ENCODE peak calls at places on chromosomes 7 and 10, in four cellular contexts. C is epithelial cell of prostate; Z is CD8-positive, alpha-beta T cell; K is CD4-positive, alpha-beta T cell. M is an unnamed sample.

GRCh38 chr10:24891823-24892222 is 60.6 kb downstream of the PRTFDC1 start:
- DNase-seq in C (peak; percentile 52), Z (no peak), K (no peak), M (no peak)

GRCh38 chr7:157785486-157786186 is 448.8 kb downstream of the DNAJB6 start:
- DNase-seq in C (no peak), Z (no peak), K (no peak), M (no peak)

GRCh38 chr7:155469311-155470185 is 11.6 kb downstream of the EN2 start:
- DNase-seq in C (no peak), Z (no peak), K (no peak), M (no peak)

GRCh38 chr7:48299580-48300169 is 128.4 kb downstream of the ABCA13 start:
- DNase-seq in C (peak; percentile 37), Z (no peak), K (no peak), M (peak; percentile 25)

GRCh38 chr10:103696411-103697145 is 158.8 kb downstream of the SH3PXD2A start:
- DNase-seq in C (peak; percentile 72), Z (peak; percentile 63), K (peak; percentile 60), M (no peak)

GRCh38 chr10:3465406-3465891 is 292.9 kb upstream of the PITRM1 start:
- DNase-seq in C (peak; percentile 81), Z (no peak), K (no peak), M (no peak)

GRCh38 chr10:132712698-132713232 is 73.2 kb downstream of the NKX6-2 start:
- DNase-seq in C (no peak), Z (no peak), K (no peak), M (no peak)

GRCh38 chr7:4845740-4846142 is 16.1 kb downstream of the PAPOLB start:
- DNase-seq in C (no peak), Z (no peak), K (no peak), M (peak; percentile 17)

GRCh38 chr7:133645870-133646492 is 393.1 kb downstream of the EXOC4 start:
- DNase-seq in C (no peak), Z (no peak), K (no peak), M (no peak)

GRCh38 chr7:29228289-29229011 is 33.9 kb downstream of the CHN2 start:
- DNase-seq in C (no peak), Z (no peak), K (no peak), M (no peak)

GRCh38 chr7:30164567-30164966 is 29.8 kb downstream of the MTURN start:
- DNase-seq in C (no peak), Z (no peak), K (no peak), M (no peak)

GRCh38 chr7:111756687-111757178 is 194.4 kb upstream of the IMMP2L start:
- DNase-seq in C (no peak), Z (no peak), K (no peak), M (peak; percentile 72)

GRCh38 chr7:13050703-13051102 is 363.3 kb downstream of the ARL4A start:
- DNase-seq in C (no peak), Z (no peak), K (no peak), M (no peak)

GRCh38 chr7:117759950-117760640 is 113.1 kb downstream of the CTTNBP2 start:
- DNase-seq in C (no peak), Z (no peak), K (no peak), M (no peak)

GRCh38 chr10:11018830-11019692 is 1.4 kb downstream of the CELF2 start:
- DNase-seq in C (no peak), Z (no peak), K (no peak), M (no peak)

GRCh38 chr10:128065881-128066534 is 60.2 kb downstream of the MKI67 start:
- DNase-seq in C (no peak), Z (no peak), K (no peak), M (no peak)

GRCh38 chr10:118865998-118866778 is 111.4 kb upstream of the CACUL1 start:
- DNase-seq in C (no peak), Z (no peak), K (no peak), M (no peak)

GRCh38 chr7:98305951-98306535 is 24.6 kb downstream of the BRI3 start:
- DNase-seq in C (no peak), Z (no peak), K (no peak), M (no peak)

GRCh38 chr10:126407831-126408230 is 19.6 kb upstream of the ADAM12 start:
- DNase-seq in C (no peak), Z (no peak), K (no peak), M (no peak)

GRCh38 chr10:30115391-30116253 is 56.2 kb upstream of the JCAD start:
- DNase-seq in C (no peak), Z (no peak), K (no peak), M (no peak)

GRCh38 chr7:24826662-24827020 is 69.4 kb upstream of the GSDME start:
- DNase-seq in C (no peak), Z (no peak), K (no peak), M (no peak)

GRCh38 chr7:123208793-123209192 is 9.0 kb upstream of the SLC13A1 start:
- DNase-seq in C (no peak), Z (no peak), K (no peak), M (no peak)

GRCh38 chr10:123470570-123470969 is 195.6 kb upstream of the GPR26 start:
- DNase-seq in C (no peak), Z (no peak), K (no peak), M (no peak)

GRCh38 chr10:70756710-70757360 is 28.3 kb downstream of the TBATA start:
- DNase-seq in C (no peak), Z (no peak), K (no peak), M (no peak)

GRCh38 chr10:95758351-95759025 is 2.5 kb downstream of the ENTPD1 start:
- DNase-seq in C (no peak), Z (no peak), K (no peak), M (no peak)

GRCh38 chr10:95759233-95759826 is 3.4 kb downstream of the ENTPD1 start:
- DNase-seq in C (no peak), Z (no peak), K (no peak), M (no peak)

GRCh38 chr10:95756061-95756751 is at the start of gene ENTPD1:
- DNase-seq in C (no peak), Z (no peak), K (no peak), M (no peak)

GRCh38 chr10:95755511-95756004 is 405 bp upstream of the ENTPD1 start:
- DNase-seq in C (no peak), Z (no peak), K (no peak), M (no peak)

GRCh38 chr10:95756796-95757657 is 1.1 kb downstream of the ENTPD1 start:
- DNase-seq in C (no peak), Z (no peak), K (no peak), M (no peak)
- H3K27ac ChIP-seq in C (no peak overlapping the region), Z (no peak overlapping the region), K (no peak overlapping the region), M (peak overlapping the region; percentile 65)

GRCh38 chr10:79001082-79001885 is 67.5 kb upstream of the ZMIZ1 start:
- DNase-seq in C (no peak), Z (no peak), K (no peak), M (no peak)

GRCh38 chr10:79004311-79004710 is 64.5 kb upstream of the ZMIZ1 start:
- DNase-seq in C (no peak), Z (no peak), K (no peak), M (no peak)

GRCh38 chr10:79002336-79002735 is 66.4 kb upstream of the ZMIZ1 start:
- DNase-seq in C (no peak), Z (no peak), K (no peak), M (no peak)

GRCh38 chr10:79005126-79005820 is 63.5 kb upstream of the ZMIZ1 start:
- DNase-seq in C (no peak), Z (no peak), K (no peak), M (no peak)

GRCh38 chr10:79003183-79004100 is 65.3 kb upstream of the ZMIZ1 start:
- DNase-seq in C (no peak), Z (no peak), K (no peak), M (no peak)
- H3K27ac ChIP-seq in C (no peak overlapping the region), Z (no peak overlapping the region), K (no peak overlapping the region), M (no peak overlapping the region)

DNA sequence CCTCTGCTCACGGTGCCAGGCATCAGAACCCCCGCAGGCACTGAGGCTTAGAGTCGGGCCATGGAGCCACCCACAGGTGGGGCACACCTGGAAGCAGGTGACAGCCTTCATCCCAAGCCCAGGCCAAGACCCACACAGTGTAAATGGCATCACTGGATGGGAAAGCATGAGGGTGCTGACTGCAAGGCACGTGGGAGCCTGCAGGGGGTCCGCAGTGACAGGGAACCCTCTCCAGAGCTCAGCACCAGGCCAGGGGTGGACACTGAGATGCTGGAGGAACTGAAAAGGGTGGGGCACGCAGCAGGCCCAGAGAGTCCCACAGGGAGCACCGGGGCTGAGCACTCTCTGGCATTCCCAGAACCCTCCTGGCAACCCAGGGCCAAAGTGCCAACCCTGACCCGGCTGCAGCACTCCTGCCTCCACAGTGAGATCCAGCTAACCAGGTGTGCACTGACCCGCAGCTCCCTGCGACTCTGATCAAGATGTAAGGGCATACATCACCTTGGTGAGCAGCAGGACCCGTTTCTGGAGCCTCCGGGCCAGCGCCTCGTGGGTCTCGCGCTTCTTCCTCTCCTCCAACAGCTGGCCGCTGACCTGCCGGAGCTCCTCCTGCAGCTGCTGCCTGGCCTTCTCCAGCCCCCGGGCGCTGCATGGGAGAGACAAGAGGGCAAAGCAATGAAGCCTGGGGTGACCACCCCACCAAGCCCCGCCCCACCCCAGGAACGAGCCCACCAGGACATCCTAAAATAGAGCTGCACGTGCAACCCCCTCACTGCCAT is 163.9 kb downstream of the MAD1L1 start:
- DNase-seq in C (no peak), Z (no peak), K (no peak), M (no peak)
- H3K27ac ChIP-seq in C (no peak overlapping the region), Z (no peak overlapping the region), K (no peak overlapping the region), M (no peak overlapping the region)

GRCh38 chr7:95950698-95951097 is 178.3 kb downstream of the DYNC1I1 start:
- DNase-seq in C (no peak), Z (no peak), K (no peak), M (no peak)
- H3K27ac ChIP-seq in C (no peak overlapping the region), Z (no peak overlapping the region), K (no peak overlapping the region), M (no peak overlapping the region)

GRCh38 chr10:71816421-71816851 is 34.6 kb downstream of the PSAP start:
- DNase-seq in C (no peak), Z (no peak), K (no peak), M (no peak)

GRCh38 chr10:71814923-71815411 is 36.1 kb downstream of the PSAP start:
- DNase-seq in C (no peak), Z (no peak), K (no peak), M (no peak)

GRCh38 chr10:71816931-71817631 is 34.0 kb downstream of the PSAP start:
- DNase-seq in C (no peak), Z (no peak), K (no peak), M (no peak)

GRCh38 chr10:71817831-71818268 is 33.2 kb downstream of the PSAP start:
- DNase-seq in C (no peak), Z (no peak), K (no peak), M (no peak)

GRCh38 chr10:71815515-71816130 is 35.4 kb downstream of the PSAP start:
- DNase-seq in C (no peak), Z (no peak), K (no peak), M (no peak)
- H3K27ac ChIP-seq in C (no peak overlapping the region), Z (no peak overlapping the region), K (no peak overlapping the region), M (peak overlapping the region; percentile 22)